ENCODE peak calls at places on chromosome 15, in four cellular contexts. One of them, this sample, is unnamed.

GRCh38 chr15:55221090-55222011 is 24.6 kb upstream of the RSL24D1 start:
- DNase-seq in choroid plexus epithelial cell: peak; percentile 99
- DNase-seq in mucosa of descending colon: no peak
- DNase-seq in fibroblast of mammary gland: peak; percentile 94
- DNase-seq in this sample: peak; percentile 50

GRCh38 chr15:77992356-77993222 is 84.9 kb downstream of the TBC1D2B start:
- DNase-seq in fibroblast of mammary gland: no peak
- DNase-seq in mucosa of descending colon: peak; percentile 23
- DNase-seq in choroid plexus epithelial cell: no peak
- DNase-seq in this sample: no peak

GRCh38 chr15:74540135-74540760 is 772 bp upstream of the ARID3B start:
- DNase-seq in fibroblast of mammary gland: peak; percentile 57
- DNase-seq in mucosa of descending colon: no peak
- DNase-seq in choroid plexus epithelial cell: no peak
- DNase-seq in this sample: peak; percentile 7

GRCh38 chr15:29476503-29477080 is 207.0 kb upstream of the NSMCE3 start:
- DNase-seq in fibroblast of mammary gland: no peak
- DNase-seq in mucosa of descending colon: no peak
- DNase-seq in choroid plexus epithelial cell: no peak
- DNase-seq in this sample: no peak

GRCh38 chr15:29425864-29426263 is 156.2 kb upstream of the NSMCE3 start:
- DNase-seq in mucosa of descending colon: no peak
- DNase-seq in choroid plexus epithelial cell: no peak
- DNase-seq in fibroblast of mammary gland: no peak
- DNase-seq in this sample: no peak

GRCh38 chr15:69126054-69126469 is 34.4 kb upstream of the GLCE start:
- DNase-seq in choroid plexus epithelial cell: peak; percentile 99
- DNase-seq in mucosa of descending colon: no peak
- DNase-seq in fibroblast of mammary gland: peak; percentile 18
- DNase-seq in this sample: no peak

GRCh38 chr15:74808073-74808839 is 4.4 kb upstream of the LMAN1L start:
- DNase-seq in mucosa of descending colon: peak; percentile 74
- DNase-seq in choroid plexus epithelial cell: peak; percentile 28
- DNase-seq in fibroblast of mammary gland: no peak
- DNase-seq in this sample: no peak

GRCh38 chr15:32837935-32838334 is 120.1 kb downstream of the GREM1 start:
- DNase-seq in mucosa of descending colon: no peak
- DNase-seq in choroid plexus epithelial cell: no peak
- DNase-seq in fibroblast of mammary gland: peak; percentile 16
- DNase-seq in this sample: no peak

GRCh38 chr15:81013396-81013929 is 12.7 kb downstream of the TLNRD1 start:
- DNase-seq in choroid plexus epithelial cell: no peak
- DNase-seq in mucosa of descending colon: no peak
- DNase-seq in fibroblast of mammary gland: no peak
- DNase-seq in this sample: no peak

GRCh38 chr15:78212546-78213424 is 21.6 kb downstream of the ACSBG1 start:
- DNase-seq in mucosa of descending colon: peak; percentile 81
- DNase-seq in choroid plexus epithelial cell: peak; percentile 66
- DNase-seq in fibroblast of mammary gland: peak; percentile 69
- DNase-seq in this sample: no peak

GRCh38 chr15:100083572-100083971 is 258.2 kb downstream of the ADAMTS17 start:
- DNase-seq in mucosa of descending colon: no peak
- DNase-seq in fibroblast of mammary gland: no peak
- DNase-seq in choroid plexus epithelial cell: no peak
- DNase-seq in this sample: no peak

GRCh38 chr15:70257573-70258220 is 160.0 kb upstream of the TLE3 start:
- DNase-seq in choroid plexus epithelial cell: no peak
- DNase-seq in fibroblast of mammary gland: no peak
- DNase-seq in mucosa of descending colon: no peak
- DNase-seq in this sample: no peak

GRCh38 chr15:76163429-76164020 is 103.7 kb downstream of the TMEM266 start:
- DNase-seq in fibroblast of mammary gland: peak; percentile 77
- DNase-seq in mucosa of descending colon: peak; percentile 67
- DNase-seq in choroid plexus epithelial cell: peak; percentile 77
- DNase-seq in this sample: no peak

GRCh38 chr15:83436513-83437158 is 10.5 kb upstream of the SH3GL3 start:
- DNase-seq in choroid plexus epithelial cell: peak; percentile 86
- DNase-seq in fibroblast of mammary gland: peak; percentile 71
- DNase-seq in mucosa of descending colon: no peak
- DNase-seq in this sample: no peak
- TF ChIP-seq CTCF in choroid plexus epithelial cell: peak; percentile 77
- TF ChIP-seq CTCF in fibroblast of mammary gland: peak; percentile 71
- TF ChIP-seq CTCF in mucosa of descending colon: no peak
- TF ChIP-seq CTCF in this sample: peak; percentile 54

GRCh38 chr15:82950295-82950694 is 2.2 kb downstream of the HOMER2 start:
- DNase-seq in choroid plexus epithelial cell: no peak
- DNase-seq in mucosa of descending colon: no peak
- DNase-seq in fibroblast of mammary gland: no peak
- DNase-seq in this sample: no peak

GRCh38 chr15:82950746-82951370 is 1.7 kb downstream of the HOMER2 start:
- DNase-seq in fibroblast of mammary gland: no peak
- DNase-seq in mucosa of descending colon: no peak
- DNase-seq in choroid plexus epithelial cell: no peak
- DNase-seq in this sample: no peak

GRCh38 chr15:82951472-82952155 is 906 bp downstream of the HOMER2 start:
- DNase-seq in mucosa of descending colon: no peak
- DNase-seq in fibroblast of mammary gland: peak; percentile 6
- DNase-seq in choroid plexus epithelial cell: peak; percentile 2
- DNase-seq in this sample: no peak

GRCh38 chr15:82952156-82953081 is at the start of gene HOMER2:
- DNase-seq in mucosa of descending colon: peak; percentile 33
- DNase-seq in fibroblast of mammary gland: peak; percentile 5
- DNase-seq in choroid plexus epithelial cell: peak; percentile 6
- DNase-seq in this sample: peak; percentile 21
- H3K4me3 ChIP-seq in mucosa of descending colon: no peak within 1 kb of the TSS
- H3K4me3 ChIP-seq in fibroblast of mammary gland: peak within 1 kb of the TSS; percentile 12
- H3K4me3 ChIP-seq in choroid plexus epithelial cell: peak within 1 kb of the TSS; percentile 33
- H3K4me3 ChIP-seq in this sample: peak within 1 kb of the TSS; percentile 35

GRCh38 chr15:89448825-89449224 is 47.6 kb downstream of the RHCG start:
- DNase-seq in choroid plexus epithelial cell: no peak
- DNase-seq in fibroblast of mammary gland: no peak
- DNase-seq in mucosa of descending colon: no peak
- DNase-seq in this sample: no peak
- TF ChIP-seq CTCF in choroid plexus epithelial cell: no peak
- TF ChIP-seq CTCF in fibroblast of mammary gland: no peak
- TF ChIP-seq CTCF in mucosa of descending colon: no peak
- TF ChIP-seq CTCF in this sample: no peak

GRCh38 chr15:96334705-96335428 is 4.4 kb downstream of the NR2F2 start:
- DNase-seq in choroid plexus epithelial cell: peak; percentile 29
- DNase-seq in fibroblast of mammary gland: peak; percentile 40
- DNase-seq in mucosa of descending colon: no peak
- DNase-seq in this sample: no peak

GRCh38 chr15:96335429-96335807 is 4.9 kb downstream of the NR2F2 start:
- DNase-seq in fibroblast of mammary gland: peak; percentile 57
- DNase-seq in mucosa of descending colon: no peak
- DNase-seq in choroid plexus epithelial cell: peak; percentile 39
- DNase-seq in this sample: no peak

GRCh38 chr15:96332854-96333193 is 2.3 kb downstream of the NR2F2 start:
- DNase-seq in mucosa of descending colon: no peak
- DNase-seq in choroid plexus epithelial cell: peak; percentile 49
- DNase-seq in fibroblast of mammary gland: peak; percentile 31
- DNase-seq in this sample: no peak

GRCh38 chr15:96333194-96334016 is 2.9 kb downstream of the NR2F2 start:
- DNase-seq in mucosa of descending colon: peak; percentile 59
- DNase-seq in choroid plexus epithelial cell: peak; percentile 84
- DNase-seq in fibroblast of mammary gland: peak; percentile 33
- DNase-seq in this sample: no peak

GRCh38 chr15:96334017-96334704 is 3.7 kb downstream of the NR2F2 start:
- DNase-seq in fibroblast of mammary gland: peak; percentile 16
- DNase-seq in mucosa of descending colon: peak; percentile 47
- DNase-seq in choroid plexus epithelial cell: peak; percentile 55
- DNase-seq in this sample: no peak
- H3K4me3 ChIP-seq in fibroblast of mammary gland: peak overlapping the region; percentile 95
- H3K4me3 ChIP-seq in mucosa of descending colon: peak overlapping the region; percentile 63
- H3K4me3 ChIP-seq in choroid plexus epithelial cell: peak overlapping the region; percentile 94
- H3K4me3 ChIP-seq in this sample: no peak overlapping the region

GRCh38 chr15:63396546-63396939 is 14.9 kb upstream of the CA12 start:
- DNase-seq in fibroblast of mammary gland: no peak
- DNase-seq in choroid plexus epithelial cell: no peak
- DNase-seq in mucosa of descending colon: no peak
- DNase-seq in this sample: no peak
- TF ChIP-seq CTCF in fibroblast of mammary gland: no peak
- TF ChIP-seq CTCF in choroid plexus epithelial cell: no peak
- TF ChIP-seq CTCF in mucosa of descending colon: no peak
- TF ChIP-seq CTCF in this sample: no peak

GRCh38 chr15:89379818-89380217 is 45.2 kb upstream of the POLG start:
- DNase-seq in fibroblast of mammary gland: no peak
- DNase-seq in mucosa of descending colon: no peak
- DNase-seq in choroid plexus epithelial cell: no peak
- DNase-seq in this sample: no peak

GRCh38 chr15:89377042-89377841 is 42.6 kb upstream of the POLG start:
- DNase-seq in fibroblast of mammary gland: no peak
- DNase-seq in mucosa of descending colon: no peak
- DNase-seq in choroid plexus epithelial cell: no peak
- DNase-seq in this sample: no peak

GRCh38 chr15:89379423-89379735 is 44.8 kb upstream of the POLG start:
- DNase-seq in choroid plexus epithelial cell: no peak
- DNase-seq in mucosa of descending colon: no peak
- DNase-seq in fibroblast of mammary gland: no peak
- DNase-seq in this sample: no peak

GRCh38 chr15:89377842-89378698 is 43.4 kb upstream of the POLG start:
- DNase-seq in choroid plexus epithelial cell: no peak
- DNase-seq in mucosa of descending colon: no peak
- DNase-seq in fibroblast of mammary gland: no peak
- DNase-seq in this sample: no peak

DNA sequence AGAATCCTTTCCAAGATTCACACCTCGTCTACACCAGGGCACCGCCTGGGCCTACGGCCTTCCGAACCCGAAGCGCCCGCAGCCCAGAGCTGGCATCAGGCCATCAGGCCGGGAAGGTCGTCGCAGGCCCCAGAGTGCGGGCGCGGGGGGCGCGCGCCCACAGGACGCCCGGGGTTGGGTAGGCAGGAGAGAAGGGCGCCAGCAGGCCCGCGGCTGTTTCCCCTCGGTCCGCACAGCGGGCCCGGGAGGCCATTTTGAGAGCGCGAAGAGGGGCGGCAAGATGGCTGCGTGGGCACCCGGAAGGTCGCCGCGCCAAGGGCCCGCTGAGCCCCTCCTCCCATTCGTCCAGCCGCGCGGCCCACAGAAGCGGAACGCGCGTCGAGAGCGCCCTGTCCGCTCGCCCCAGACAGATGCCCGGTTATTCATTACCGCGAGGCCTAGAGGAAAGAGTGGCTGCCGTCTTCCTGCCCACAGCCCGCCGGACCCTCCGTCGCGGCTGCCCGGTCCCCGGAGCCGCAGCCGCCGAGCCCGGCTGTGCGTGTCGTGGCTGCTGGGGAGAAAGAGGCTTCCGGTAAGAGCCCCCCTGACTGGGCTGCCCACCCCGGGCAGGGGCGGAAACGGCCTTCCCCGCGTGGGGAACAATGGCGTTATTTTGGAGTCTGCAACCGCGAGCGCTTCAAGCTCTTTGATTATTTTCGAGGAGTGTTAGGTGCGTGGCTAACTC is 44.2 kb upstream of the POLG start:
- DNase-seq in mucosa of descending colon: no peak
- DNase-seq in choroid plexus epithelial cell: no peak
- DNase-seq in fibroblast of mammary gland: no peak
- DNase-seq in this sample: no peak
- H3K4me3 ChIP-seq in mucosa of descending colon: no peak overlapping the region
- H3K4me3 ChIP-seq in choroid plexus epithelial cell: no peak overlapping the region
- H3K4me3 ChIP-seq in fibroblast of mammary gland: no peak overlapping the region
- H3K4me3 ChIP-seq in this sample: no peak overlapping the region

GRCh38 chr15:52784799-52785671 is 5.1 kb downstream of the ONECUT1 start:
- DNase-seq in fibroblast of mammary gland: no peak
- DNase-seq in mucosa of descending colon: no peak
- DNase-seq in choroid plexus epithelial cell: no peak
- DNase-seq in this sample: no peak

GRCh38 chr15:52783191-52783829 is 6.8 kb downstream of the ONECUT1 start:
- DNase-seq in choroid plexus epithelial cell: peak; percentile 12
- DNase-seq in fibroblast of mammary gland: no peak
- DNase-seq in mucosa of descending colon: no peak
- DNase-seq in this sample: no peak

GRCh38 chr15:52785672-52786406 is 4.3 kb downstream of the ONECUT1 start:
- DNase-seq in choroid plexus epithelial cell: no peak
- DNase-seq in mucosa of descending colon: no peak
- DNase-seq in fibroblast of mammary gland: no peak
- DNase-seq in this sample: no peak

GRCh38 chr15:52782514-52782913 is 7.6 kb downstream of the ONECUT1 start:
- DNase-seq in mucosa of descending colon: no peak
- DNase-seq in fibroblast of mammary gland: no peak
- DNase-seq in choroid plexus epithelial cell: no peak
- DNase-seq in this sample: no peak

DNA sequence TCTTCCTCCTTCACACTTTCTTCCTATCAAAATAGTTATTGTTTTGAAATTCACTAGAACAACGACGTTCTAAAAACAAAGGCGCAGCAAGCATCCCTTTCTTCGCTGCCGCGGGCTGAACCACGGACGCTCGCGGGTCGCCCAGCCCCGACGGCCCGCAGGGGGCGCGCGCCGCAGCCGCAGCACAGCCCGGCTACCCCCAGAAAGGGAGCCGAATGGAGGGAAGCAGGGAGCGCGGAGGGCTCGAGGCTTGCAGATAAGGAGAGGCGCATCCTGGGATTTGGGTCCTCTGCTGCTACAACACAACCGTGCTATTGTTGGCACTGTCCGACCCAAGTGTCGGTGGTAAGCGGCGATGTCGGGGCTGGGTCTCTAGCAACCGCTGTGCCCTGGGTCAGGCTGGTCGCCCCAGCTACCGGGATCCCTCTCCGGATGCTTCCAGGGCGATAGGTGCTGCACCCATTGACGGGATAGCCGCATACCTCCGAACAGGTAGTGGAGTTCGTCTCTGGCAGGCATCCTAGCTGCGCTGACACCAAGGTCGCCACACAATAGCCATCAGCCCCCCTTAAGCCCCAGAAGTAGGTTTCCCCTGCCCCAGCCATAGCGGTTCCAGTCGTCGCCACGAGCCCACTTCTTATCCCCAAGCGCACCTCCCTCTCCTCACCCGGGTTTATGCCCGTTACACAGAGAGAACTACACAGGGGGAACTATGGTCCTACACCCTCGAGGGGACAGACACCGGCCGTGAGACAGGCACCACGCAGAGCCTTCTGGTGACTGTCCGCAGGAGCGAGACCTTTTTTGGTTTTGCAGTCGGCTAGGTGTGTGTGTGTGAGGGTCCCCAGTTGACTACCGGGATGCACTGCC is 6.0 kb downstream of the ONECUT1 start:
- DNase-seq in choroid plexus epithelial cell: no peak
- DNase-seq in fibroblast of mammary gland: peak; percentile 13
- DNase-seq in mucosa of descending colon: no peak
- DNase-seq in this sample: peak; percentile 52
- TF ChIP-seq CTCF in choroid plexus epithelial cell: no peak
- TF ChIP-seq CTCF in fibroblast of mammary gland: peak; percentile 22
- TF ChIP-seq CTCF in mucosa of descending colon: peak; percentile 14
- TF ChIP-seq CTCF in this sample: peak; percentile 31

GRCh38 chr15:22788004-22788403 is 1.6 kb downstream of the NIPA1 start:
- DNase-seq in choroid plexus epithelial cell: no peak
- DNase-seq in mucosa of descending colon: no peak
- DNase-seq in fibroblast of mammary gland: no peak
- DNase-seq in this sample: no peak
- H3K4me3 ChIP-seq in choroid plexus epithelial cell: no peak overlapping the region
- H3K4me3 ChIP-seq in mucosa of descending colon: no peak overlapping the region
- H3K4me3 ChIP-seq in fibroblast of mammary gland: no peak overlapping the region
- H3K4me3 ChIP-seq in this sample: no peak overlapping the region

GRCh38 chr15:34795267-34796081 is at the start of gene ACTC1:
- DNase-seq in fibroblast of mammary gland: peak; percentile 30
- DNase-seq in choroid plexus epithelial cell: peak; percentile 37
- DNase-seq in mucosa of descending colon: no peak
- DNase-seq in this sample: no peak
- TF ChIP-seq CTCF in fibroblast of mammary gland: no peak
- TF ChIP-seq CTCF in choroid plexus epithelial cell: no peak
- TF ChIP-seq CTCF in mucosa of descending colon: no peak
- TF ChIP-seq CTCF in this sample: no peak